ENCODE peak calls at places on chromosomes 16 and 17, in four cellular contexts. One of them, this sample, is unnamed.

GRCh38 chr17:53979991-53980390 is 157.3 kb downstream of the KIF2B start:
- DNase-seq in IMR-90: no peak
- DNase-seq in H9: no peak
- DNase-seq in neural progenitor cell: peak; percentile 47
- DNase-seq in this sample: peak; percentile 1

GRCh38 chr16:56302506-56302905 is 111.2 kb downstream of the GNAO1 start:
- DNase-seq in IMR-90: no peak
- DNase-seq in H9: no peak
- DNase-seq in neural progenitor cell: no peak
- DNase-seq in this sample: no peak

GRCh38 chr17:67359960-67360817 is 6.2 kb downstream of the PSMD12 start:
- DNase-seq in IMR-90: peak; percentile 45
- DNase-seq in H9: no peak
- DNase-seq in neural progenitor cell: peak; percentile 35
- DNase-seq in this sample: no peak

GRCh38 chr17:4898927-4899326 is 409 bp upstream of the C17orf107 start:
- DNase-seq in IMR-90: no peak
- DNase-seq in H9: no peak
- DNase-seq in neural progenitor cell: no peak
- DNase-seq in this sample: no peak

GRCh38 chr17:38967290-38967738 is at the start of gene FBXO47:
- DNase-seq in IMR-90: peak; percentile 38
- DNase-seq in H9: peak; percentile 100
- DNase-seq in neural progenitor cell: peak; percentile 87
- DNase-seq in this sample: peak; percentile 46

GRCh38 chr16:4094138-4094773 is 22.0 kb downstream of the ADCY9 start:
- DNase-seq in IMR-90: no peak
- DNase-seq in H9: no peak
- DNase-seq in neural progenitor cell: peak; percentile 18
- DNase-seq in this sample: no peak

GRCh38 chr17:33940769-33941168 is 314.3 kb upstream of the CCL2 start:
- DNase-seq in IMR-90: no peak
- DNase-seq in H9: no peak
- DNase-seq in neural progenitor cell: no peak
- DNase-seq in this sample: no peak

GRCh38 chr17:66025551-66025950 is 166.4 kb downstream of the CEP112 start:
- DNase-seq in IMR-90: peak; percentile 27
- DNase-seq in H9: no peak
- DNase-seq in neural progenitor cell: no peak
- DNase-seq in this sample: no peak

GRCh38 chr17:75635610-75636202 is 2.5 kb downstream of the SMIM5 start:
- DNase-seq in IMR-90: no peak
- DNase-seq in H9: no peak
- DNase-seq in neural progenitor cell: no peak
- DNase-seq in this sample: no peak

GRCh38 chr16:72244853-72245252 is 72.9 kb upstream of the PMFBP1 start:
- DNase-seq in IMR-90: no peak
- DNase-seq in H9: no peak
- DNase-seq in neural progenitor cell: no peak
- DNase-seq in this sample: no peak

GRCh38 chr16:52480237-52480636 is 66.7 kb downstream of the TOX3 start:
- DNase-seq in IMR-90: no peak
- DNase-seq in H9: no peak
- DNase-seq in neural progenitor cell: no peak
- DNase-seq in this sample: no peak

GRCh38 chr17:56593073-56593740 is at the start of gene NOG:
- DNase-seq in IMR-90: peak; percentile 54
- DNase-seq in H9: peak; percentile 73
- DNase-seq in neural progenitor cell: peak; percentile 89
- DNase-seq in this sample: peak; percentile 77

GRCh38 chr16:56354746-56355145 is 70.6 kb downstream of the AMFR start:
- DNase-seq in IMR-90: no peak
- DNase-seq in H9: no peak
- DNase-seq in neural progenitor cell: no peak
- DNase-seq in this sample: no peak

GRCh38 chr17:66414528-66415175 is 112.2 kb downstream of the PRKCA start:
- DNase-seq in IMR-90: no peak
- DNase-seq in H9: no peak
- DNase-seq in neural progenitor cell: no peak
- DNase-seq in this sample: no peak

GRCh38 chr16:10181196-10182162 is 749 bp downstream of the GRIN2A start:
- DNase-seq in IMR-90: peak; percentile 11
- DNase-seq in H9: peak; percentile 89
- DNase-seq in neural progenitor cell: peak; percentile 89
- DNase-seq in this sample: peak; percentile 80

GRCh38 chr17:80416940-80417293 is 1.9 kb downstream of the ENDOV start:
- DNase-seq in IMR-90: no peak
- DNase-seq in H9: no peak
- DNase-seq in neural progenitor cell: no peak
- DNase-seq in this sample: no peak

GRCh38 chr16:84024854-84025253 is 17.7 kb downstream of the SLC38A8 start:
- DNase-seq in IMR-90: peak; percentile 90
- DNase-seq in H9: no peak
- DNase-seq in neural progenitor cell: no peak
- DNase-seq in this sample: no peak

GRCh38 chr17:21688293-21688949 is 3.9 kb upstream of the KCNJ18 start:
- DNase-seq in IMR-90: no peak
- DNase-seq in H9: no peak
- DNase-seq in neural progenitor cell: no peak
- DNase-seq in this sample: no peak

GRCh38 chr16:84847554-84848415 is 28.0 kb downstream of the CRISPLD2 start:
- DNase-seq in IMR-90: no peak
- DNase-seq in H9: no peak
- DNase-seq in neural progenitor cell: peak; percentile 82
- DNase-seq in this sample: peak; percentile 55

GRCh38 chr16:29898135-29898534 is 1.2 kb downstream of the SEZ6L2 start:
- DNase-seq in IMR-90: no peak
- DNase-seq in H9: peak; percentile 44
- DNase-seq in neural progenitor cell: peak; percentile 76
- DNase-seq in this sample: no peak

GRCh38 chr17:66930933-66931332 is 33.6 kb upstream of the CACNG4 start:
- DNase-seq in IMR-90: no peak
- DNase-seq in H9: peak; percentile 63
- DNase-seq in neural progenitor cell: no peak
- DNase-seq in this sample: no peak

GRCh38 chr16:4944333-4945281 is 7.7 kb upstream of the PPL start:
- DNase-seq in IMR-90: peak; percentile 97
- DNase-seq in H9: peak; percentile 90
- DNase-seq in neural progenitor cell: no peak
- DNase-seq in this sample: no peak

GRCh38 chr16:25031441-25032307 is 16.5 kb upstream of the ARHGAP17 start:
- DNase-seq in IMR-90: peak; percentile 96
- DNase-seq in H9: peak; percentile 98
- DNase-seq in neural progenitor cell: peak; percentile 97
- DNase-seq in this sample: peak; percentile 93

GRCh38 chr16:28163699-28164584 is 47.8 kb downstream of the XPO6 start:
- DNase-seq in IMR-90: peak; percentile 73
- DNase-seq in H9: no peak
- DNase-seq in neural progenitor cell: no peak
- DNase-seq in this sample: no peak

GRCh38 chr16:77780378-77780837 is 8.0 kb upstream of the VAT1L start:
- DNase-seq in IMR-90: peak; percentile 98
- DNase-seq in H9: no peak
- DNase-seq in neural progenitor cell: no peak
- DNase-seq in this sample: no peak

GRCh38 chr16:88558457-88559442 is 11.5 kb upstream of the ZC3H18 start:
- DNase-seq in IMR-90: peak; percentile 43
- DNase-seq in H9: peak; percentile 65
- DNase-seq in neural progenitor cell: peak; percentile 64
- DNase-seq in this sample: no peak

GRCh38 chr17:69960755-69961154 is 114.3 kb upstream of the KCNJ16 start:
- DNase-seq in IMR-90: no peak
- DNase-seq in H9: no peak
- DNase-seq in neural progenitor cell: no peak
- DNase-seq in this sample: no peak

GRCh38 chr17:7041607-7042506 is 2.0 kb downstream of the SLC16A11 start:
- DNase-seq in IMR-90: no peak
- DNase-seq in H9: peak; percentile 76
- DNase-seq in neural progenitor cell: peak; percentile 45
- DNase-seq in this sample: no peak

GRCh38 chr17:7042507-7043194 is 1.2 kb downstream of the SLC16A11 start:
- DNase-seq in IMR-90: no peak
- DNase-seq in H9: peak; percentile 71
- DNase-seq in neural progenitor cell: peak; percentile 41
- DNase-seq in this sample: no peak

GRCh38 chr17:7043195-7043543 is 723 bp downstream of the SLC16A11 start:
- DNase-seq in IMR-90: no peak
- DNase-seq in H9: no peak
- DNase-seq in neural progenitor cell: peak; percentile 26
- DNase-seq in this sample: no peak

GRCh38 chr17:7045492-7046126 is 1.7 kb upstream of the SLC16A11 start:
- DNase-seq in IMR-90: peak; percentile 87
- DNase-seq in H9: no peak
- DNase-seq in neural progenitor cell: peak; percentile 76
- DNase-seq in this sample: peak; percentile 71

DNA sequence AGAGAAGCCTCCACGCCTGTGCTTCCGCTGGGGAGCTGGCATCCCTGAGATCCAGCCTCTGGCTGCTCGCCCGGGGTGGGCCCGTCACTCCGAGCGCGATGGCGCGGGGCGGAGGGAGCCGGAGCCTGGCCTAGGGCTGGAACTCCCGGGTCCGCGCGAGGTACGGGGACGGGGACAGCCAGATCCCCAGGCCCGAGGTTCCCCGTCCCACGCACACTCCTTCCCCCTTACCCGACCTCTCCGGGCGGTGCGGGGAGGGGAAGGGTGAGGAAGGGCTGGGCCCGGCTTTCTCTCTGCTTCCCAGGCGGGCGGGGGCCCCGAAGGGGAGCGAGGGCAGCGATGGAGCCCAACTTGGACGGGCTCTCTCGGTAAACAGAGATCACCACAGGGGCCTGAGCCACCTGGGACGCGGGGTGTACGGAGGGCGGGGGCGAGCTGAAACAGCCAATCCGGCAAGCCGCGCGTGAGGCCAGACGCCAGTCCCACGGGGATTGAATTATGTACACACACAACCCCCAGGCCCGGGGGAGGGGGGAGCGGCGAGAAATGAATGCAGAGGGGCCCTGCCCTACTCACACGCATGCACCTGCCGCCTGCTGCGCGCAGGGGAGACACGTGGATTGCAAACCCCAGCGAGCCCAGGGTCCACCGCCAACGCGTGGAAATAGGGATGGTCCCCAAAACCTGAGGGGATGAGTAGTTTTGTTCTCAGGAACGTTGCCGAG is at the start of gene SLC16A11:
- DNase-seq in IMR-90: peak; percentile 21
- DNase-seq in H9: no peak
- DNase-seq in neural progenitor cell: peak; percentile 58
- DNase-seq in this sample: no peak
- H2AFZ ChIP-seq in IMR-90: peak within 1 kb of the TSS; percentile 89
- H2AFZ ChIP-seq in H9: no peak within 1 kb of the TSS
- H2AFZ ChIP-seq in neural progenitor cell: peak within 1 kb of the TSS; percentile 39
- H2AFZ ChIP-seq in this sample: peak within 1 kb of the TSS; percentile 76

GRCh38 chr16:81497690-81498089 is 53.1 kb downstream of the CMIP start:
- DNase-seq in IMR-90: no peak
- DNase-seq in H9: no peak
- DNase-seq in neural progenitor cell: no peak
- DNase-seq in this sample: no peak
- H3K9ac ChIP-seq in IMR-90: no peak overlapping the region
- H3K9ac ChIP-seq in H9: no peak overlapping the region
- H3K9ac ChIP-seq in neural progenitor cell: no peak overlapping the region
- H3K9ac ChIP-seq in this sample: no peak overlapping the region

DNA sequence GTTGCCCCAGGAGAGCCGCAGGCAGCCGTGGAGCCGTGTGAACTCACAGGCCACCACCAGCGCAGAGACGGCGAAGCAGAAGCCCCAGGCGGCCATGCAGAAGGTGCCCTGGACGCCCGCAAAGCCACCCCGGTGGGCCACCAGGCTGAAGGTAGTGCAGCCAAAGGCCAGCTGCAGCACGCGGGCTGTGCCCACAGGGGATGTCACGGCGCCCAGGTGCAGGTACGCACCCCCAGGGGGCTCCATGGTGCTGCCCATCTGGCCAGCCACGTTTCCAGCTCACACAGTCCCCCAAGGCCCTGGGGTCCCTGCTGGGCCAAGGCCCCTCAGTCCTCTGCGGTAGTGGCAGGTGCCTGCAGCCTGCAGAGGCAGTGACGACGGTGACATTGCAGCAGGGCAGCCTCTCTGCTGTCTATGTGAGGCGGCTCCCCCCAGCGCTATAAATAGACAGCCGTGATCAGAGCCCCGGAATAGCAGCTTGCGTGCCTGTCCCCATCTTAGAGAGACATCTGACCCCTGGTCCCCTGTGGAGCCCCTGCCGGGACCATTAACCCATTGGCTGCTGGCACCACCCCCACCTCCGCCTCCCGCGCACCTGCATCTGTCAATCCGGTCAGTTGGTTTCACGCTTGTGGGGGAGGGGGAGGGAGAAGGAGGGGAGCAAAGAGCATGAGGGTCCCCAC is 4.5 kb upstream of the PYCR1 start:
- DNase-seq in IMR-90: no peak
- DNase-seq in H9: peak; percentile 66
- DNase-seq in neural progenitor cell: peak; percentile 62
- DNase-seq in this sample: no peak
- H2AFZ ChIP-seq in IMR-90: peak overlapping the region; percentile 3
- H2AFZ ChIP-seq in H9: no peak overlapping the region
- H2AFZ ChIP-seq in neural progenitor cell: no peak overlapping the region
- H2AFZ ChIP-seq in this sample: peak overlapping the region; percentile 69

GRCh38 chr17:31458829-31459228 is 67.4 kb downstream of the RAB11FIP4 start:
- DNase-seq in IMR-90: no peak
- DNase-seq in H9: no peak
- DNase-seq in neural progenitor cell: no peak
- DNase-seq in this sample: no peak
- H3K9ac ChIP-seq in IMR-90: no peak overlapping the region
- H3K9ac ChIP-seq in H9: no peak overlapping the region
- H3K9ac ChIP-seq in neural progenitor cell: no peak overlapping the region
- H3K9ac ChIP-seq in this sample: no peak overlapping the region

GRCh38 chr16:68596266-68596665 is 48.8 kb upstream of the CDH3 start:
- DNase-seq in IMR-90: no peak
- DNase-seq in H9: no peak
- DNase-seq in neural progenitor cell: no peak
- DNase-seq in this sample: no peak
- H2AFZ ChIP-seq in IMR-90: no peak overlapping the region
- H2AFZ ChIP-seq in H9: no peak overlapping the region
- H2AFZ ChIP-seq in neural progenitor cell: no peak overlapping the region
- H2AFZ ChIP-seq in this sample: no peak overlapping the region

GRCh38 chr16:383326-384020 is 1.7 kb upstream of the PGAP6 start:
- DNase-seq in IMR-90: no peak
- DNase-seq in H9: peak; percentile 91
- DNase-seq in neural progenitor cell: peak; percentile 67
- DNase-seq in this sample: no peak
- H3K9ac ChIP-seq in IMR-90: no peak overlapping the region
- H3K9ac ChIP-seq in H9: peak overlapping the region; percentile 0
- H3K9ac ChIP-seq in neural progenitor cell: no peak overlapping the region
- H3K9ac ChIP-seq in this sample: peak overlapping the region; percentile 9